ENCODE peak calls at places on chromosome 14, in ten cellular contexts. G is NCI-H510A treated with DMSO at 0.1 percent for 48 hours, S is AG09319, W is psoas muscle, F is HL-60, D is T-helper 2 cell, Q is HFF-Myc, K is non-pigmented ciliary epithelial cell, M is H54, V is MG63. C is an unnamed sample.

GRCh38 chr14:51834218-51834617 is 26.2 kb upstream of the GNG2 start:
- DNase-seq in M (no peak), D (no peak), V (no peak), G (no peak), K (no peak), F (no peak), W (no peak), S (no peak), Q (no peak), C (no peak)

GRCh38 chr14:91252901-91253794 is 8.6 kb upstream of the GPR68 start:
- DNase-seq in D (no peak), K (no peak), W (no peak), G (no peak), M (no peak), V (no peak), F (no peak), Q (no peak), S (no peak), C (no peak)

GRCh38 chr14:101352567-101352966 is 208.7 kb upstream of the DIO3 start:
- DNase-seq in S (no peak), V (no peak), D (no peak), F (no peak), M (no peak), G (no peak), Q (no peak), K (no peak), W (no peak), C (no peak)

GRCh38 chr14:34059925-34060746 is 109.3 kb upstream of the EGLN3 start:
- DNase-seq in K (no peak), Q (no peak), D (peak), M (peak), G (peak), S (no peak), V (peak), W (peak), F (peak), C (no peak)

GRCh38 chr14:23861666-23862065 is 91.9 kb upstream of the DHRS4 start:
- DNase-seq in V (no peak), W (no peak), Q (no peak), M (no peak), G (no peak), F (no peak), S (no peak), K (no peak), D (no peak), C (no peak)

GRCh38 chr14:69263364-69263763 is 3.4 kb downstream of the GALNT16 start:
- DNase-seq in V (peak), S (peak), M (peak), F (no peak), K (peak), Q (no peak), D (no peak), G (no peak), W (peak), C (no peak)

GRCh38 chr14:74552623-74553022 is 59.1 kb downstream of the ISCA2 start:
- DNase-seq in G (no peak), M (no peak), D (no peak), F (no peak), S (no peak), Q (no peak), V (peak), W (peak), K (no peak), C (no peak)

GRCh38 chr14:23005861-23006534 is 3.9 kb downstream of the C14orf93 start:
- DNase-seq in W (no peak), G (no peak), F (no peak), D (no peak), K (no peak), S (no peak), Q (no peak), V (no peak), M (no peak), C (no peak)

GRCh38 chr14:100830681-100831080 is 4.8 kb downstream of the MEG3 start:
- DNase-seq in Q (no peak), F (no peak), W (no peak), K (no peak), M (no peak), G (peak), S (no peak), V (no peak), D (no peak), C (no peak)

GRCh38 chr14:106657460-106657859 is 1131.1 kb downstream of the TMEM121 start:
- DNase-seq in F (no peak), Q (no peak), G (peak), S (no peak), D (peak), M (no peak), K (no peak), W (no peak), V (no peak), C (no peak)

GRCh38 chr14:39006721-39007410 is 96.2 kb downstream of the SEC23A start:
- DNase-seq in S (peak), K (peak), G (no peak), V (no peak), F (no peak), M (no peak), W (no peak), D (no peak), Q (no peak), C (no peak)

GRCh38 chr14:66240112-66240511 is 246.1 kb upstream of the CCDC196 start:
- DNase-seq in G (no peak), W (no peak), S (no peak), K (no peak), D (no peak), Q (no peak), M (no peak), V (no peak), F (no peak), C (no peak)

GRCh38 chr14:105249175-105250007 is 1.1 kb downstream of the BTBD6 start:
- DNase-seq in W (peak), S (no peak), D (no peak), G (no peak), Q (no peak), V (no peak), M (no peak), K (no peak), F (no peak), C (no peak)

GRCh38 chr14:22400590-22401259 is 188.3 kb downstream of the DAD1 start:
- DNase-seq in K (no peak), D (no peak), V (no peak), F (no peak), Q (no peak), M (no peak), G (no peak), S (no peak), W (no peak), C (no peak)

GRCh38 chr14:52076334-52076733 is 7.5 kb upstream of the NID2 start:
- DNase-seq in M (no peak), W (no peak), Q (no peak), S (no peak), F (no peak), K (no peak), D (no peak), G (no peak), V (peak), C (no peak)

GRCh38 chr14:56168007-56168616 is 49.9 kb downstream of the PELI2 start:
- DNase-seq in Q (no peak), D (no peak), V (no peak), M (no peak), F (no peak), K (no peak), S (no peak), G (no peak), W (no peak), C (no peak)

GRCh38 chr14:87799400-87799799 is 193.6 kb downstream of the GALC start:
- DNase-seq in V (no peak), W (no peak), M (no peak), D (no peak), F (no peak), G (no peak), S (no peak), Q (no peak), K (no peak), C (no peak)

GRCh38 chr14:32408018-32408417 is 78.9 kb downstream of the AKAP6 start:
- DNase-seq in K (no peak), D (no peak), M (no peak), W (no peak), V (no peak), F (no peak), S (no peak), G (no peak), Q (no peak), C (no peak)

GRCh38 chr14:24952851-24953666 is 96.9 kb downstream of the STXBP6 start:
- DNase-seq in F (no peak), G (no peak), K (no peak), Q (no peak), W (no peak), M (no peak), S (no peak), V (peak), D (no peak), C (peak)

GRCh38 chr14:65101631-65102440 is 481 bp downstream of the MAX start:
- DNase-seq in Q (no peak), M (no peak), W (peak), D (peak), K (no peak), V (no peak), F (peak), S (no peak), G (no peak), C (no peak)

GRCh38 chr14:104957146-104958113 is 20.7 kb downstream of the AHNAK2 start:
- DNase-seq in K (no peak), V (no peak), D (no peak), W (peak), S (no peak), G (no peak), F (no peak), Q (no peak), M (no peak), C (no peak)

GRCh38 chr14:61584258-61584657 is 111.1 kb upstream of the HIF1A start:
- DNase-seq in D (no peak), Q (no peak), K (no peak), G (no peak), M (no peak), S (no peak), V (no peak), W (no peak), F (no peak), C (no peak)

GRCh38 chr14:68145036-68145435 is 325.5 kb downstream of the RAD51B start:
- DNase-seq in D (no peak), F (no peak), K (no peak), G (no peak), W (no peak), Q (peak), S (no peak), M (no peak), V (no peak), C (no peak)

GRCh38 chr14:73237219-73237785 is at the start of gene PAPLN:
- DNase-seq in F (no peak), W (peak), V (no peak), K (no peak), D (no peak), Q (no peak), M (peak), G (peak), S (no peak), C (no peak)

GRCh38 chr14:51547260-51547659 is 104.5 kb upstream of the FRMD6 start:
- DNase-seq in W (no peak), K (peak), M (peak), D (no peak), Q (peak), V (peak), S (peak), G (no peak), F (no peak), C (no peak)

GRCh38 chr14:74429991-74430390 is 4.0 kb upstream of the SYNDIG1L start:
- DNase-seq in M (no peak), D (no peak), W (no peak), S (no peak), Q (no peak), K (no peak), G (no peak), F (no peak), V (no peak), C (no peak)

GRCh38 chr14:44041700-44042099 is 465.4 kb downstream of the FSCB start:
- DNase-seq in W (no peak), S (no peak), Q (no peak), M (no peak), K (no peak), G (no peak), V (no peak), F (no peak), D (no peak), C (no peak)

GRCh38 chr14:102320033-102320660 is 601 bp downstream of the ZNF839 start:
- DNase-seq in S (no peak), Q (no peak), F (no peak), W (peak), D (peak), V (peak), M (no peak), G (peak), K (no peak), C (no peak)

GRCh38 chr14:75969126-75969525 is 12.7 kb downstream of the TGFB3 start:
- DNase-seq in M (no peak), G (no peak), V (no peak), S (no peak), F (no peak), Q (no peak), D (no peak), W (no peak), K (no peak), C (no peak)

GRCh38 chr14:105220699-105221597 is 27.4 kb upstream of the BTBD6 start:
- DNase-seq in M (no peak), G (no peak), Q (no peak), F (no peak), D (no peak), K (no peak), V (no peak), W (no peak), S (no peak), C (no peak)

C was measured in iPS DF 6.9.